ENCODE peak calls at places on chromosomes 5 and 9, in seven cellular contexts. X, S, T, R, N, L and J are unnamed samples.

GRCh38 chr9:120648581-120648980 is 65.7 kb downstream of the MEGF9 start:
- DNase-seq in X (no peak), L (no peak), T (no peak), R (peak), S (no peak), N (no peak), J (no peak)

GRCh38 chr9:98807811-98808195 is 333 bp downstream of the GALNT12 start:
- DNase-seq in N (no peak), X (peak), R (no peak), L (no peak), T (no peak), S (no peak), J (no peak)

GRCh38 chr9:123111977-123112869 is 78.8 kb downstream of the GPR21 start:
- DNase-seq in R (peak), T (no peak), S (no peak), X (no peak), L (peak), N (no peak), J (peak)

GRCh38 chr5:157670662-157671591 is at the start of gene C5orf52:
- DNase-seq in R (peak), T (peak), S (peak), N (no peak), L (peak), X (peak), J (peak)

GRCh38 chr5:64939772-64940510 is 171.2 kb downstream of the CWC27 start:
- DNase-seq in L (peak), S (peak), T (peak), N (peak), X (peak), R (peak), J (peak)

GRCh38 chr5:73436535-73437125 is 11.9 kb downstream of the FOXD1 start:
- DNase-seq in N (no peak), T (no peak), S (no peak), L (no peak), R (peak), X (no peak), J (no peak)

GRCh38 chr9:13707635-13708410 is 428.3 kb upstream of the MPDZ start:
- DNase-seq in R (peak), N (no peak), T (no peak), L (peak), S (peak), X (no peak), J (no peak)

GRCh38 chr9:34310205-34310604 is 18.9 kb downstream of the KIF24 start:
- DNase-seq in N (no peak), L (no peak), T (no peak), R (peak), X (no peak), S (no peak), J (peak)

GRCh38 chr9:38671748-38672147 is 48.2 kb downstream of the FAM240B start:
- DNase-seq in T (no peak), L (no peak), R (no peak), X (no peak), N (no peak), S (no peak), J (no peak)

GRCh38 chr9:128420651-128421473 is at the start of gene CERCAM:
- DNase-seq in S (peak), T (peak), N (no peak), X (peak), R (peak), L (peak), J (peak)

GRCh38 chr5:56815657-56816545 is 552 bp downstream of the MAP3K1 start:
- DNase-seq in S (no peak), R (peak), N (peak), T (peak), X (peak), L (no peak), J (peak)

GRCh38 chr5:6758706-6759105 is 45.5 kb downstream of the TENT4A start:
- DNase-seq in T (no peak), N (no peak), R (no peak), X (no peak), L (no peak), S (no peak), J (no peak)

DNA sequence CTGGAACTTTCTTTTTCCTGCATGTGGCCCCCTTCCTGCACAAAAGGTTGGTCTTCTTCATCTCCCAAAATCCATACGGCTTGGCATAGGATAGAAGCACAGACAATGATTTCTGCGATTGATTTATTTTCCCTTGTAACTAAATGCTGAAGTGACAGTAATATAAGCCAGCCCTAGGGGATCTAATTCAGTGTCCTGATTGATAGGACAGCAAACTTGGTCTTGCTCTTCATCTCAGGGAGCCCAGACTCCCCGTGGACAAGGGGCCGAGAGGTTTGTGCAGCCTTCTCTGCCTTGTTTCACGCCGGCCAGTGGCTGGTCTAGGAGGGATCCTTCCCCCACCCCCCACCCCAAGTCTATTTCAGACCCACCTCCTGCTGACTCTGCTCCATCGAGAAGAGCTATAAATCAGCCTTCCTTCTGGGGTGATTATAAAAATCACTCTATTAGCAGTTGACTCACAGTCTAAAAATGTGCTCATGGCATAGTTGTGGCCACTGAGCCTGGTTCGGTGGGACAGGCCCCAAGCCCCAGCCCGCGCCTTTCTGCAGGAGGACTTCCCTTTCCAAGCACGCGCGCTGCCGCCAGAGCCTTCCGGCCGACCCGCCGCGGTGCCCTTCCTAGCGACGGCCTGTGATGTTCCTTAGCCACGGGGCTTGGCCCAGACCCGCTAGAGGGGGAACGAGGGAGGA is 89.8 kb upstream of the COL5A1 start:
- DNase-seq in S (peak), N (peak), X (no peak), T (no peak), R (peak), L (peak), J (peak)
- TF ChIP-seq CTCF in S (no peak), N (no peak), X (no peak), T (no peak), R (peak), L (no peak), J (no peak)

GRCh38 chr5:92518318-92518913 is 1062.6 kb downstream of the NR2F1-AS1 start:
- DNase-seq in S (peak), T (no peak), X (no peak), R (peak), N (no peak), L (peak), J (peak)
- H3K4me3 ChIP-seq in S (no peak), T (no peak), X (no peak), R (no peak), N (no peak), L (no peak), J (no peak)

DNA sequence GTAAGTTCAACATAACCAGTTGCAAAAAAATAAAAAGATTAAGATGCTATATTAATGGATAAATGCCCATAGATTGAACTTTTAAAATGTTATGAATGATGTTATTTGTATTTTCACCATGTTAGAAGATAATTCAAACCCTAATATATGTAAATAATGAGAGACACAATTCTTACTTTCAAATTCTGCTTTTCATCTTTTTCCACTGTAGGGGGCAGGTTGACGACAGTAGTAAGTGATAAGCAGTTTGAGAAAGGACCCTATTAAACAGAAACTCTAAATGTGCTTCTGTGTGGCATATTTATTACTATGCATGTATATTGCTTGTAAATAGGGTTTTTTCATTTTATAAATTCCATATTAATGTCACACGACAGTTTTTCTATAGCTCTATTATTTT is 591.1 kb downstream of the SEMA5A start:
- DNase-seq in R (peak), L (no peak), X (no peak), S (peak), N (no peak), T (no peak), J (no peak)
- TF ChIP-seq CTCF in R (peak), L (peak), X (no peak), S (peak), N (peak), T (no peak), J (peak)

GRCh38 chr5:52802272-52803011 is 14.7 kb downstream of the ITGA1 start:
- DNase-seq in R (no peak), T (no peak), L (no peak), X (no peak), N (no peak), S (no peak), J (no peak)

GRCh38 chr5:52800394-52801213 is 12.9 kb downstream of the ITGA1 start:
- DNase-seq in S (peak), X (peak), R (peak), L (peak), N (peak), T (peak), J (peak)

GRCh38 chr5:52799983-52800393 is 12.3 kb downstream of the ITGA1 start:
- DNase-seq in X (peak), R (peak), L (peak), T (peak), N (peak), S (peak), J (peak)

GRCh38 chr5:52799358-52799982 is 11.8 kb downstream of the ITGA1 start:
- DNase-seq in X (peak), T (peak), N (peak), S (peak), L (peak), R (peak), J (peak)

GRCh38 chr5:52801329-52801728 is 13.6 kb downstream of the ITGA1 start:
- DNase-seq in N (no peak), L (no peak), S (no peak), T (no peak), R (peak), X (no peak), J (peak)
- H3K4me3 ChIP-seq in N (peak), L (peak), S (peak), T (peak), R (peak), X (peak), J (peak)

GRCh38 chr5:77277764-77278163 is 67.3 kb downstream of the PDE8B start:
- DNase-seq in R (no peak), N (no peak), L (no peak), T (no peak), S (no peak), X (no peak), J (no peak)

GRCh38 chr5:77281969-77282336 is 71.5 kb downstream of the PDE8B start:
- DNase-seq in L (no peak), X (no peak), N (no peak), T (no peak), S (no peak), R (no peak), J (no peak)

GRCh38 chr5:77280036-77280435 is 69.6 kb downstream of the PDE8B start:
- DNase-seq in T (no peak), N (no peak), X (no peak), R (no peak), S (no peak), L (no peak), J (no peak)

GRCh38 chr5:77285442-77285841 is 75.0 kb downstream of the PDE8B start:
- DNase-seq in R (no peak), L (no peak), T (no peak), N (no peak), S (no peak), X (no peak), J (no peak)

DNA sequence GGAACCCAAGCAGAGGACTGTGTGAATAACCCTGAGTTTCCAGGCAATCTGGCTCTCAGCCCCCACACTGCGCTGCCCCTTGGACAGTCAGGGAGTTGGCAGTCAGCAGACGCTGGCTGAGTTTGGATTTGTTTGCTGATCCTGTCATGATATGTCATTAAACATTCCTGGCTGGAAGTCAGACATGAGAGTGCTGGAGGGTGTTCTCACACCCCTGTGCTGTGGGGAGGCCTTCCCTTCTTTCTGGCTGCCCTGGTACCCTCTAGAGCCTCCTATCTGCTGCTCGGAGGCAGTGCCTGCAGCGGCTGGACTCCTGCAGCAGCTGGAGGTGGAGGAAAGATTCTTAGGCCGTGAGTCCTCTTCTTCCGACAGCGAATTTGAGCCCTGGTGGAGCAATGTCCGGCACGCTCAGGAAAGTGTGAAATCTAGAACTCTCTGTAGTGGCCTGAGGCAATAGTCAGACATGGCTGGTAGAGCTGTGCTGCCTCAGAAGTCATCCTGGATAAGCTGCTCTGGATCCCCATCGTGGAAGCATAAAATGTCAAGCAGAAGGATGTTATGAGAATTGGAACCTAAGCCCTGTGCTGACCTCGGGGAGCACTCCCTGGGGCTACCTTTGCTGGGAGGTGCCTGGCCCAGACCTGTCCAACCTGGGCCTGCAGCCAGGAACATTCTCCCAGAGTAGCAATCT is 72.0 kb downstream of the PDE8B start:
- DNase-seq in X (no peak), N (no peak), S (no peak), L (peak), R (peak), T (peak), J (peak)
- TF ChIP-seq CTCF in X (no peak), N (no peak), S (no peak), L (no peak), R (peak), T (no peak), J (peak)

DNA sequence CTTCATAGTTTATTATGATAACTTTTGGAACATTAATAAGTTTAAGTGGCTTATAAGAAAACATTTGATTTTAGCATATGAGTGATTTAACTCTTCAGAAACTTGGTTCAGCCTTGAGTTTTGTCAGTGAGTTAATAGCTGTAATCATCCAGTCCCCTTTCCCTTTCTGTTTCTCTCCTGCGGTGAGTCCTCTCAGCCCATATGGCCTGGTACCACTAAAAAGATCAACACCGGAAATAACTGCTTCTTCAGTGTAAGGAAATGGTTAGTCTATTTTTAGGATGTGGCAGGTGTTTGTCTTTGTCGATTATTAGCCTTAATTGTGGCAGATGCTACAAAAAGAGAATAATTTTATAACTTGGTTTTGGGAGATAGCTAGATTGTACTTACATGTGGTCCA is 120.2 kb upstream of the GRHPR start:
- DNase-seq in N (no peak), X (no peak), L (no peak), S (no peak), T (no peak), R (peak), J (no peak)
- H3K4me3 ChIP-seq in N (no peak), X (no peak), L (no peak), S (no peak), T (no peak), R (no peak), J (no peak)